ENCODE peak calls at places on chromosomes 1 and 21, in four cellular contexts. N, R, D and O are unnamed samples.

GRCh38 chr1:93047585-93047984 is 31.5 kb upstream of the MTF2 start:
- DNase-seq in N (no peak), R (no peak), D (no peak), O (no peak)

GRCh38 chr1:224427346-224427745 is 7.3 kb downstream of the WDR26 start:
- DNase-seq in N (no peak), R (no peak), D (no peak), O (no peak)

GRCh38 chr1:29197590-29197924 is 15.9 kb upstream of the SRSF4 start:
- DNase-seq in N (no peak), R (no peak), D (peak), O (peak)

GRCh38 chr1:68010094-68010493 is 40.3 kb downstream of the DIRAS3 start:
- DNase-seq in N (no peak), R (no peak), D (peak), O (no peak)

GRCh38 chr1:244231193-244231571 is 180.1 kb downstream of the ZBTB18 start:
- DNase-seq in N (no peak), R (no peak), D (no peak), O (no peak)

GRCh38 chr1:44631647-44632510 is 42.4 kb downstream of the TMEM53 start:
- DNase-seq in N (peak), R (peak), D (peak), O (peak)

GRCh38 chr1:30329802-30330557 is 393.4 kb downstream of the MATN1 start:
- DNase-seq in N (no peak), R (no peak), D (no peak), O (no peak)

GRCh38 chr1:79655876-79656275 is 649.3 kb upstream of the ADGRL4 start:
- DNase-seq in N (no peak), R (no peak), D (no peak), O (no peak)

GRCh38 chr1:9626201-9626608 is 25.3 kb upstream of the PIK3CD start:
- DNase-seq in N (peak), R (no peak), D (no peak), O (no peak)

GRCh38 chr1:76833151-76833550 is 34.1 kb upstream of the ST6GALNAC5 start:
- DNase-seq in N (no peak), R (no peak), D (no peak), O (no peak)

GRCh38 chr1:235442788-235443429 is 61.3 kb downstream of the B3GALNT2 start:
- DNase-seq in N (no peak), R (no peak), D (no peak), O (no peak)

GRCh38 chr1:45887156-45887842 is 83.9 kb downstream of the MAST2 start:
- DNase-seq in N (no peak), R (no peak), D (no peak), O (no peak)

GRCh38 chr1:30668026-30668425 is 55.4 kb downstream of the MATN1 start:
- DNase-seq in N (no peak), R (no peak), D (no peak), O (no peak)

GRCh38 chr1:152960452-152961044 is 9.9 kb upstream of the SPRR4 start:
- DNase-seq in N (no peak), R (no peak), D (no peak), O (no peak)

GRCh38 chr1:116409751-116410182 is 36.7 kb downstream of the ATP1A1 start:
- DNase-seq in N (no peak), R (no peak), D (no peak), O (no peak)

GRCh38 chr1:155241069-155241679 is 14.1 kb downstream of the ENTREP3 start:
- DNase-seq in N (no peak), R (peak), D (peak), O (peak)

GRCh38 chr1:199422206-199422605 is 605.3 kb upstream of the NR5A2 start:
- DNase-seq in N (no peak), R (no peak), D (no peak), O (no peak)

GRCh38 chr21:36647279-36648093 is 51.4 kb upstream of the SIM2 start:
- DNase-seq in N (no peak), R (no peak), D (no peak), O (no peak)

GRCh38 chr1:172125812-172126430 is 284.6 kb downstream of the DNM3 start:
- DNase-seq in N (no peak), R (no peak), D (no peak), O (no peak)

GRCh38 chr1:161068306-161069200 is 1.1 kb downstream of the ARHGAP30 start:
- DNase-seq in N (peak), R (peak), D (no peak), O (no peak)

GRCh38 chr1:59477286-59477685 is 180.4 kb downstream of the FGGY start:
- DNase-seq in N (peak), R (no peak), D (no peak), O (no peak)

GRCh38 chr1:48572632-48573258 is 100.7 kb upstream of the SPATA6 start:
- DNase-seq in N (no peak), R (no peak), D (peak), O (peak)

GRCh38 chr1:208170252-208170651 is 73.9 kb downstream of the PLXNA2 start:
- DNase-seq in N (no peak), R (no peak), D (peak), O (no peak)

GRCh38 chr21:33651965-33652680 is 9.8 kb downstream of the ITSN1 start:
- DNase-seq in N (no peak), R (no peak), D (no peak), O (no peak)

GRCh38 chr21:45607922-45608295 is 35.6 kb upstream of the PCBP3 start:
- DNase-seq in N (no peak), R (no peak), D (no peak), O (no peak)

GRCh38 chr1:210310562-210310961 is 18.1 kb upstream of the HHAT start:
- DNase-seq in N (no peak), R (no peak), D (no peak), O (no peak)